ENCODE peak calls at places on chromosomes 7 and 10, in nine cellular contexts. I is lower leg skin, S is ascending aorta, J is PC-9, V is thyroid gland, K is GM06990, U is HFF-Myc, Y is psoas muscle, O is right atrium auricular region. W is an unnamed sample.

GRCh38 chr7:6640246-6640721 is 3.2 kb downstream of the ZNF316 start:
- DNase-seq in U (peak; percentile 61), K (no peak), Y (peak; percentile 68), O (no peak), I (no peak), S (no peak), J (no peak), V (peak; percentile 18), W (no peak)

GRCh38 chr10:58217612-58218011 is 50.1 kb downstream of the IPMK start:
- DNase-seq in O (no peak), U (no peak), J (no peak), S (no peak), K (no peak), V (no peak), Y (no peak), I (no peak), W (no peak)

GRCh38 chr7:2151801-2152612 is 80.7 kb downstream of the MAD1L1 start:
- DNase-seq in Y (peak; percentile 39), U (no peak), O (no peak), I (no peak), S (no peak), K (no peak), V (no peak), J (peak; percentile 49), W (no peak)

GRCh38 chr10:35961501-35961900 is 319.4 kb upstream of the FZD8 start:
- DNase-seq in Y (no peak), O (no peak), I (no peak), V (no peak), U (no peak), K (no peak), S (no peak), J (no peak), W (peak; percentile 7)

GRCh38 chr10:101285519-101286070 is 56.3 kb upstream of the LBX1 start:
- DNase-seq in U (no peak), S (no peak), O (no peak), J (no peak), V (no peak), Y (no peak), K (no peak), I (no peak), W (no peak)

GRCh38 chr7:153188630-153189029 is 429.1 kb downstream of the ACTR3B start:
- DNase-seq in Y (no peak), U (no peak), O (no peak), V (peak; percentile 8), S (no peak), J (no peak), I (no peak), K (no peak), W (no peak)

GRCh38 chr10:25130911-25131310 is 43.9 kb upstream of the GPR158 start:
- DNase-seq in S (no peak), V (no peak), I (no peak), U (no peak), K (no peak), O (no peak), J (no peak), Y (no peak), W (no peak)

GRCh38 chr10:73917566-73918305 is 6.8 kb downstream of the PLAU start:
- DNase-seq in I (no peak), K (no peak), O (no peak), U (no peak), V (no peak), S (no peak), J (no peak), Y (no peak), W (no peak)

GRCh38 chr7:50330701-50331100 is 26.2 kb downstream of the IKZF1 start:
- DNase-seq in J (no peak), I (no peak), S (no peak), U (no peak), Y (no peak), O (no peak), V (no peak), K (no peak), W (no peak)

GRCh38 chr10:104127411-104127810 is 5.4 kb downstream of the SFR1 start:
- DNase-seq in K (no peak), O (no peak), S (no peak), I (no peak), Y (no peak), V (peak; percentile 22), U (no peak), J (no peak), W (no peak)

GRCh38 chr10:33459597-33459996 is 125.1 kb upstream of the NRP1 start:
- DNase-seq in S (no peak), V (no peak), U (no peak), Y (no peak), I (no peak), J (no peak), O (no peak), K (no peak), W (no peak)

GRCh38 chr7:115603416-115603815 is 427.1 kb downstream of the TFEC start:
- DNase-seq in J (no peak), I (no peak), S (no peak), O (no peak), Y (no peak), V (no peak), U (no peak), K (no peak), W (no peak)
- TF ChIP-seq CTCF in J (no peak), I (no peak), S (no peak), O (no peak), Y (no peak), V (no peak), U (no peak), K (no peak), W (no peak)

GRCh38 chr10:86391986-86392722 is 25.6 kb upstream of the GRID1 start:
- DNase-seq in I (peak; percentile 74), U (no peak), J (no peak), O (peak; percentile 36), V (no peak), K (no peak), S (no peak), Y (no peak), W (no peak)
- H3K4me3 ChIP-seq in I (no peak overlapping the region), U (no peak overlapping the region), J (no peak overlapping the region), O (no peak overlapping the region), V (no peak overlapping the region), K (peak overlapping the region; percentile 57), S (no peak overlapping the region), Y (no peak overlapping the region), W (no peak overlapping the region)

GRCh38 chr10:13441476-13441875 is 87.3 kb downstream of the BEND7 start:
- DNase-seq in J (no peak), S (no peak), Y (no peak), U (no peak), O (no peak), K (no peak), I (no peak), V (no peak), W (no peak)

GRCh38 chr10:13439771-13440708 is 88.8 kb downstream of the BEND7 start:
- DNase-seq in U (no peak), Y (peak; percentile 74), K (peak; percentile 41), I (no peak), V (peak; percentile 72), S (no peak), J (peak; percentile 48), O (peak; percentile 63), W (no peak)

GRCh38 chr10:13439313-13439712 is 89.5 kb downstream of the BEND7 start:
- DNase-seq in I (no peak), S (no peak), K (no peak), O (no peak), U (no peak), V (no peak), J (no peak), Y (no peak), W (no peak)

GRCh38 chr10:13437026-13437555 is 89.0 kb upstream of the SEPHS1 start:
- DNase-seq in V (no peak), J (no peak), Y (no peak), I (peak; percentile 65), K (no peak), U (no peak), S (no peak), O (no peak), W (no peak)

GRCh38 chr10:13440709-13441061 is 88.1 kb downstream of the BEND7 start:
- DNase-seq in V (no peak), K (no peak), J (no peak), O (no peak), U (no peak), I (no peak), Y (no peak), S (no peak), W (no peak)
- TF ChIP-seq CTCF in V (no peak), K (no peak), J (peak; percentile 13), O (no peak), U (no peak), I (no peak), Y (no peak), S (no peak), W (no peak)

DNA sequence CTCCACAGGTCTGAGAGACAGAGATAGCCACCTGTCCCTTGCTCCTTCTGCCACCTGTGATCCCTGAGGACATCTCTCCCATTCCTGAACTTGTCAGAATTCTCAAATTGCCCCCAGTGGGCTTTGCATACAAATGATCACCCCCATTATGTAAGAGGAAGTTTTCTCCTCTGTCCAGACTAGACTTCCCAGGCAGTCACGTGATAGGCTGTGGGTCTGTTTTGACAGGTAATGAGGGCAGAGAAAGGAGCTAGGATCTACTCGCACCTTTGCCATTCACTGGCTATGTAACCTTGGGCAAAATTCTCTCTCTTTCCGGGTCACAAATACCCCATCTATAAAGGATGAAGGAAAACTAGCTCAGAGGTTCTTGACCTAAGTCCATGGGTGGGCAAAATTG is 21.4 kb upstream of the TM9SF3 start:
- DNase-seq in K (no peak), J (no peak), I (no peak), S (no peak), O (no peak), Y (no peak), V (no peak), U (no peak), W (no peak)
- H3K4me3 ChIP-seq in K (no peak overlapping the region), J (no peak overlapping the region), I (no peak overlapping the region), S (no peak overlapping the region), O (no peak overlapping the region), Y (no peak overlapping the region), V (no peak overlapping the region), U (no peak overlapping the region), W (no peak overlapping the region)